ENCODE peak calls at places on chromosomes 12 and 14, in ten cellular contexts. One of them, this sample, is unnamed.

GRCh38 chr14:31110872-31111271 is 84.7 kb upstream of the STRN3 start:
- DNase-seq in tibial nerve: no peak
- DNase-seq in IMR-90: no peak
- DNase-seq in sigmoid colon: no peak
- DNase-seq in heart right ventricle: no peak
- DNase-seq in gastrocnemius medialis: no peak
- DNase-seq in psoas muscle: no peak
- DNase-seq in PC-9: no peak
- DNase-seq in MM.1S: no peak
- DNase-seq in heart left ventricle: no peak
- DNase-seq in this sample: no peak

GRCh38 chr12:120496353-120497340 is 734 bp downstream of the DYNLL1 start:
- DNase-seq in psoas muscle: peak; percentile 67
- DNase-seq in heart right ventricle: peak; percentile 74
- DNase-seq in heart left ventricle: peak; percentile 84
- DNase-seq in IMR-90: peak; percentile 56
- DNase-seq in gastrocnemius medialis: peak; percentile 42
- DNase-seq in sigmoid colon: peak; percentile 84
- DNase-seq in tibial nerve: peak; percentile 54
- DNase-seq in PC-9: no peak
- DNase-seq in MM.1S: peak; percentile 27
- DNase-seq in this sample: peak; percentile 90

GRCh38 chr12:123271182-123271491 is 519 bp downstream of the CDK2AP1 start:
- DNase-seq in heart right ventricle: peak; percentile 78
- DNase-seq in MM.1S: peak; percentile 46
- DNase-seq in PC-9: no peak
- DNase-seq in heart left ventricle: peak; percentile 84
- DNase-seq in gastrocnemius medialis: peak; percentile 65
- DNase-seq in tibial nerve: no peak
- DNase-seq in IMR-90: peak; percentile 33
- DNase-seq in sigmoid colon: peak; percentile 88
- DNase-seq in psoas muscle: peak; percentile 82
- DNase-seq in this sample: peak; percentile 90

GRCh38 chr14:101598159-101598558 is 36.9 kb downstream of the DIO3 start:
- DNase-seq in sigmoid colon: no peak
- DNase-seq in heart right ventricle: no peak
- DNase-seq in tibial nerve: no peak
- DNase-seq in PC-9: no peak
- DNase-seq in IMR-90: no peak
- DNase-seq in MM.1S: no peak
- DNase-seq in gastrocnemius medialis: peak; percentile 11
- DNase-seq in psoas muscle: no peak
- DNase-seq in heart left ventricle: no peak
- DNase-seq in this sample: no peak

GRCh38 chr12:79546461-79547043 is 144.2 kb downstream of the PAWR start:
- DNase-seq in MM.1S: no peak
- DNase-seq in tibial nerve: no peak
- DNase-seq in psoas muscle: no peak
- DNase-seq in heart right ventricle: no peak
- DNase-seq in PC-9: peak; percentile 88
- DNase-seq in sigmoid colon: no peak
- DNase-seq in heart left ventricle: no peak
- DNase-seq in gastrocnemius medialis: no peak
- DNase-seq in IMR-90: no peak
- DNase-seq in this sample: no peak

GRCh38 chr14:52318829-52319604 is 4.9 kb downstream of the PTGER2 start:
- DNase-seq in heart left ventricle: no peak
- DNase-seq in IMR-90: peak; percentile 29
- DNase-seq in sigmoid colon: no peak
- DNase-seq in psoas muscle: no peak
- DNase-seq in MM.1S: no peak
- DNase-seq in tibial nerve: no peak
- DNase-seq in gastrocnemius medialis: no peak
- DNase-seq in heart right ventricle: no peak
- DNase-seq in PC-9: no peak
- DNase-seq in this sample: no peak

GRCh38 chr14:45610303-45610702 is 357.3 kb upstream of the MIS18BP1 start:
- DNase-seq in heart left ventricle: no peak
- DNase-seq in IMR-90: no peak
- DNase-seq in tibial nerve: no peak
- DNase-seq in psoas muscle: no peak
- DNase-seq in heart right ventricle: no peak
- DNase-seq in PC-9: no peak
- DNase-seq in sigmoid colon: no peak
- DNase-seq in gastrocnemius medialis: no peak
- DNase-seq in MM.1S: no peak
- DNase-seq in this sample: no peak

GRCh38 chr12:14959463-14959862 is 1.9 kb downstream of the ARHGDIB start:
- DNase-seq in tibial nerve: no peak
- DNase-seq in gastrocnemius medialis: no peak
- DNase-seq in heart left ventricle: no peak
- DNase-seq in psoas muscle: no peak
- DNase-seq in heart right ventricle: no peak
- DNase-seq in PC-9: no peak
- DNase-seq in MM.1S: no peak
- DNase-seq in sigmoid colon: no peak
- DNase-seq in IMR-90: no peak
- DNase-seq in this sample: no peak

GRCh38 chr14:28635387-28635786 is 131.2 kb upstream of the FOXG1 start:
- DNase-seq in psoas muscle: no peak
- DNase-seq in PC-9: peak; percentile 31
- DNase-seq in heart left ventricle: no peak
- DNase-seq in sigmoid colon: no peak
- DNase-seq in tibial nerve: no peak
- DNase-seq in IMR-90: peak; percentile 16
- DNase-seq in heart right ventricle: no peak
- DNase-seq in MM.1S: peak; percentile 15
- DNase-seq in gastrocnemius medialis: no peak
- DNase-seq in this sample: no peak

GRCh38 chr12:2811791-2812190 is 677 bp upstream of the ITFG2 start:
- DNase-seq in heart left ventricle: no peak
- DNase-seq in heart right ventricle: no peak
- DNase-seq in tibial nerve: no peak
- DNase-seq in sigmoid colon: no peak
- DNase-seq in PC-9: no peak
- DNase-seq in psoas muscle: no peak
- DNase-seq in IMR-90: no peak
- DNase-seq in gastrocnemius medialis: no peak
- DNase-seq in MM.1S: no peak
- DNase-seq in this sample: no peak

GRCh38 chr12:111084172-111084571 is 163.8 kb upstream of the MYL2 start:
- DNase-seq in psoas muscle: no peak
- DNase-seq in heart left ventricle: no peak
- DNase-seq in PC-9: no peak
- DNase-seq in sigmoid colon: no peak
- DNase-seq in MM.1S: no peak
- DNase-seq in IMR-90: no peak
- DNase-seq in heart right ventricle: no peak
- DNase-seq in tibial nerve: no peak
- DNase-seq in gastrocnemius medialis: no peak
- DNase-seq in this sample: no peak

GRCh38 chr14:93712079-93712837 is 76.0 kb downstream of the PRIMA1 start:
- DNase-seq in PC-9: no peak
- DNase-seq in gastrocnemius medialis: no peak
- DNase-seq in heart right ventricle: no peak
- DNase-seq in psoas muscle: no peak
- DNase-seq in sigmoid colon: peak; percentile 25
- DNase-seq in MM.1S: no peak
- DNase-seq in IMR-90: no peak
- DNase-seq in heart left ventricle: no peak
- DNase-seq in tibial nerve: no peak
- DNase-seq in this sample: no peak

GRCh38 chr12:124334976-124335375 is 40.1 kb downstream of the RFLNA start:
- DNase-seq in sigmoid colon: no peak
- DNase-seq in tibial nerve: no peak
- DNase-seq in psoas muscle: no peak
- DNase-seq in heart left ventricle: no peak
- DNase-seq in heart right ventricle: no peak
- DNase-seq in IMR-90: no peak
- DNase-seq in MM.1S: no peak
- DNase-seq in gastrocnemius medialis: no peak
- DNase-seq in PC-9: no peak
- DNase-seq in this sample: peak; percentile 69

GRCh38 chr12:1117970-1118563 is 127.0 kb downstream of the ERC1 start:
- DNase-seq in PC-9: peak; percentile 65
- DNase-seq in psoas muscle: peak; percentile 48
- DNase-seq in heart right ventricle: peak; percentile 70
- DNase-seq in IMR-90: peak; percentile 79
- DNase-seq in heart left ventricle: peak; percentile 46
- DNase-seq in MM.1S: peak; percentile 74
- DNase-seq in tibial nerve: peak; percentile 61
- DNase-seq in sigmoid colon: peak; percentile 81
- DNase-seq in gastrocnemius medialis: peak; percentile 51
- DNase-seq in this sample: no peak

DNA sequence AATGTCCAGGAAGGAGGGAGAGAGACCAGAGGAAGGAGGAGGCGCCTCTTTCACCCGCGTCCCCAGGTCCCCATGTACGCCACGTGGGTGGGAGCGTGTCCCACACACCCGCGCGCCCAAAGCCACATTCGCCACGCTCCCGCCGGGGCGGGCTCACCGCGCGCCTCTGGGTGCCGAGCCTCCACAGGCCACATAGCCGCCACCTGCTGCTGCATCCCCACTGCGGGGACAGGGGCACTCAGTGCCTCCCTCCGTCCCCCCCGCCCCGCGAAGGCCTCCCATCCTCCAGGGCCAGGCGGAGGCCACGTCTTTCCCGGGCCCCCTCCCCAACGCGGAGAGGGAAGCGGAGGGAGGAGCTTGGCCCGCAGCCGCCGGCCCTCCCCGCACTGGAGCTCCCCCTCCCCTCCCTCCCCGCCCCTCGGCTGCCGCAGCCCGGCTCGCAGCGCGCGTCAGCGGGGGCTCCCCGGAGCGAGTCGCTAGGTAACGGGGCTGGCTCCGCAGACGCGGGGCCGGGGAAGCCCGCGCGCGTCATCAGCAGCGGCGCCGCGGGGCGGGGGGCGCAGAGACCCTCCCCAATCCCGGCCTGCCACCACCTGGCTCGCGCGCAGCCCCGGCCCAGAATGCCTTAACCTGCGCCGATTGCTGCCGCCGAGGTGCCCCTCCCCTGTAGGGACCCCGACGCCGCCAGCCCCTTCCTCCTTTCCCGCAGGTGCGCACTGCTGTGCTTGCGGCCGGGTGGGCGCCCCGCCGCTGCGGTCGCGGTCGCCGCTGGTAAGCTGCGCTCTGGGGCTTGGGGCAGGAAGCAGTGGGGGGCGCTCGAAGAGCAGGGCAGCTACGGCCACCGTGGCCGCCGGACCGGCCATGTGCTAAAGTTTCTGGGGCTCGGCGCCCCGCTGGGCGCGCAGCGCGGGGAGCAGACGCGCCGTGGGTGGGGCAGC is 532 bp upstream of the TUNAR start:
- DNase-seq in sigmoid colon: no peak
- DNase-seq in PC-9: no peak
- DNase-seq in heart right ventricle: no peak
- DNase-seq in tibial nerve: no peak
- DNase-seq in IMR-90: no peak
- DNase-seq in psoas muscle: no peak
- DNase-seq in heart left ventricle: no peak
- DNase-seq in gastrocnemius medialis: no peak
- DNase-seq in MM.1S: no peak
- DNase-seq in this sample: no peak
- TF ChIP-seq CTCF in sigmoid colon: no peak
- TF ChIP-seq CTCF in PC-9: no peak
- TF ChIP-seq CTCF in heart right ventricle: no peak
- TF ChIP-seq CTCF in tibial nerve: no peak
- TF ChIP-seq CTCF in IMR-90: no peak
- TF ChIP-seq CTCF in psoas muscle: no peak
- TF ChIP-seq CTCF in heart left ventricle: no peak
- TF ChIP-seq CTCF in gastrocnemius medialis: no peak
- TF ChIP-seq CTCF in MM.1S: no peak
- TF ChIP-seq CTCF in this sample: no peak

GRCh38 chr14:61372842-61373555 is 51.6 kb downstream of the PRKCH start:
- DNase-seq in heart left ventricle: no peak
- DNase-seq in sigmoid colon: no peak
- DNase-seq in heart right ventricle: no peak
- DNase-seq in tibial nerve: no peak
- DNase-seq in MM.1S: no peak
- DNase-seq in psoas muscle: no peak
- DNase-seq in gastrocnemius medialis: no peak
- DNase-seq in PC-9: no peak
- DNase-seq in IMR-90: no peak
- DNase-seq in this sample: no peak
- H3K9me3 ChIP-seq in heart left ventricle: peaks cover 2% of the 10 kb centered on the region
- H3K9me3 ChIP-seq in sigmoid colon: peaks cover 3% of the 10 kb centered on the region
- H3K9me3 ChIP-seq in heart right ventricle: peaks cover 32% of the 10 kb centered on the region
- H3K9me3 ChIP-seq in tibial nerve: no peaks in the 10 kb centered on the region
- H3K9me3 ChIP-seq in MM.1S: no peaks in the 10 kb centered on the region
- H3K9me3 ChIP-seq in psoas muscle: peaks cover 8% of the 10 kb centered on the region
- H3K9me3 ChIP-seq in gastrocnemius medialis: no peaks in the 10 kb centered on the region
- H3K9me3 ChIP-seq in PC-9: peaks cover 27% of the 10 kb centered on the region
- H3K9me3 ChIP-seq in IMR-90: peaks cover 4% of the 10 kb centered on the region
- H3K9me3 ChIP-seq in this sample: peaks cover 14% of the 10 kb centered on the region

GRCh38 chr12:103785243-103786031 is 55.6 kb downstream of the NT5DC3 start:
- DNase-seq in IMR-90: no peak
- DNase-seq in psoas muscle: no peak
- DNase-seq in gastrocnemius medialis: no peak
- DNase-seq in heart right ventricle: no peak
- DNase-seq in PC-9: no peak
- DNase-seq in sigmoid colon: peak; percentile 14
- DNase-seq in heart left ventricle: no peak
- DNase-seq in MM.1S: no peak
- DNase-seq in tibial nerve: no peak
- DNase-seq in this sample: no peak
- H3K36me3 ChIP-seq in IMR-90: peaks cover 17% of the 10 kb centered on the region
- H3K36me3 ChIP-seq in psoas muscle: no peaks in the 10 kb centered on the region
- H3K36me3 ChIP-seq in gastrocnemius medialis: no peaks in the 10 kb centered on the region
- H3K36me3 ChIP-seq in heart right ventricle: no peaks in the 10 kb centered on the region
- H3K36me3 ChIP-seq in PC-9: peaks cover 9% of the 10 kb centered on the region
- H3K36me3 ChIP-seq in sigmoid colon: peaks cover 100% of the 10 kb centered on the region
- H3K36me3 ChIP-seq in heart left ventricle: no peaks in the 10 kb centered on the region
- H3K36me3 ChIP-seq in MM.1S: no peaks in the 10 kb centered on the region
- H3K36me3 ChIP-seq in tibial nerve: no peaks in the 10 kb centered on the region
- H3K36me3 ChIP-seq in this sample: no peaks in the 10 kb centered on the region

DNA sequence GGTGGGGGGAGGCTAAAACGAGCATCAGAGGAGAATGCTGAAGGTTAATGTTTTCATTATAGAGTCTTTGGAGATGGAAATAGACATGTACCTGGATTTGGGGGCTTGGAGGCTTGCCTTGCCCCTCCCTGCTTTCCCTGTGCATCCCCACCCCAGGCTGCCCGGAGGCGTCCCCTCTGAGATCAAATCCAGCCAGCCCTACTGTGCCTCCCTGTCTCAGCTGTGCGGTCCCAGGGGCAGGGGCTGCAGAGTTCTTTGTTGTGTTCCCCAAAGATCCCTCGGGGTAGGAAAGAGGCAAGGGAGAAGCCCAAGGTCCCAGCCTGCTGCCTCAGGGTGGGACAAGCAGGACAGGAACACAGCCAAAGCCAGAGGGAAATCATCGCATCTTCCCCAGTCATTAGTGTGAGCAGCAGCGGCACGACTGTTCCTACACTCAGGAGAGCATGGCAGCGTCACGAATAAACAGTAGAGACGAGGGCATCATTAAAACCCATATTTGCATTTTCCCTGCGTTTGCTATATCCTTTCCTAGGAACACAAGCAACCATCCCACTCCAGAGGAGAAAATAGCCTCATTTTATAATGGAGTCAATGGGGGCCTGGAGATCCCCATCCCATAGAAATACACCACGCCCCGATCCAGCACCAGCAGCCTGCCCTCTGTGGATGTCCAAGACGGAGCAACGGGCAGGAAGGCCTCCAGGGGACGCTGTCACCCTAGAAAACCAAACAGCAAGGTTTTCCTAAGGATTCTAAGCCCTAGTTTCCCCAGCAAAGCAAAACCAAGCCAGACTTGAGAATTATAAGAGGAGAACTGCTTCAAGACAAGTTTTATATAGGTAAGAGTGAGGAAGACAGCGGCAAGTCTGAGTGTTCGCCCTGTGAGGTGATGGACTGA is 32.4 kb downstream of the ANO2 start:
- DNase-seq in PC-9: no peak
- DNase-seq in heart right ventricle: no peak
- DNase-seq in gastrocnemius medialis: no peak
- DNase-seq in tibial nerve: no peak
- DNase-seq in heart left ventricle: no peak
- DNase-seq in MM.1S: peak; percentile 27
- DNase-seq in IMR-90: no peak
- DNase-seq in psoas muscle: no peak
- DNase-seq in sigmoid colon: no peak
- DNase-seq in this sample: no peak
- TF ChIP-seq CTCF in PC-9: peak; percentile 42
- TF ChIP-seq CTCF in heart right ventricle: no peak
- TF ChIP-seq CTCF in gastrocnemius medialis: no peak
- TF ChIP-seq CTCF in tibial nerve: no peak
- TF ChIP-seq CTCF in heart left ventricle: no peak
- TF ChIP-seq CTCF in MM.1S: peak; percentile 82
- TF ChIP-seq CTCF in IMR-90: peak; percentile 30
- TF ChIP-seq CTCF in psoas muscle: no peak
- TF ChIP-seq CTCF in sigmoid colon: no peak
- TF ChIP-seq CTCF in this sample: no peak

This sample was measured in kidney.